ENCODE peak calls at places on chromosome 21, in four cellular contexts. One of them, this sample, is unnamed.

GRCh38 chr21:29303301-29303700 is 4.6 kb downstream of the BACH1 start:
- DNase-seq in IMR-90: no peak
- DNase-seq in neuronal stem cell: no peak
- DNase-seq in H9: no peak
- DNase-seq in this sample: no peak

GRCh38 chr21:34187935-34188334 is 114.6 kb downstream of the MRPS6 start:
- DNase-seq in IMR-90: no peak
- DNase-seq in neuronal stem cell: no peak
- DNase-seq in H9: no peak
- DNase-seq in this sample: no peak

GRCh38 chr21:29053656-29054055 is 19.8 kb downstream of the CCT8 start:
- DNase-seq in IMR-90: peak; percentile 49
- DNase-seq in neuronal stem cell: no peak
- DNase-seq in H9: no peak
- DNase-seq in this sample: no peak

GRCh38 chr21:25999935-26000582 is 170.5 kb downstream of the APP start:
- DNase-seq in IMR-90: no peak
- DNase-seq in neuronal stem cell: no peak
- DNase-seq in H9: no peak
- DNase-seq in this sample: no peak

GRCh38 chr21:38477241-38477640 is 21.0 kb downstream of the ERG start:
- DNase-seq in IMR-90: no peak
- DNase-seq in neuronal stem cell: no peak
- DNase-seq in H9: no peak
- DNase-seq in this sample: no peak

GRCh38 chr21:42079939-42080787 is 9.0 kb downstream of the UMODL1 start:
- DNase-seq in IMR-90: peak; percentile 11
- DNase-seq in neuronal stem cell: no peak
- DNase-seq in H9: no peak
- DNase-seq in this sample: no peak

GRCh38 chr21:27505516-27505915 is 538.6 kb upstream of the ADAMTS5 start:
- DNase-seq in IMR-90: peak; percentile 70
- DNase-seq in neuronal stem cell: no peak
- DNase-seq in H9: no peak
- DNase-seq in this sample: no peak

GRCh38 chr21:14453339-14453738 is 70.4 kb upstream of the HSPA13 start:
- DNase-seq in IMR-90: no peak
- DNase-seq in neuronal stem cell: no peak
- DNase-seq in H9: no peak
- DNase-seq in this sample: no peak

GRCh38 chr21:26116456-26117011 is 54.0 kb downstream of the APP start:
- DNase-seq in IMR-90: peak; percentile 44
- DNase-seq in neuronal stem cell: no peak
- DNase-seq in H9: no peak
- DNase-seq in this sample: peak; percentile 60

GRCh38 chr21:30349572-30349971 is 1.2 kb upstream of the KRTAP23-1 start:
- DNase-seq in IMR-90: no peak
- DNase-seq in neuronal stem cell: no peak
- DNase-seq in H9: no peak
- DNase-seq in this sample: no peak

GRCh38 chr21:33850401-33850800 is 65.2 kb downstream of the ATP5PO start:
- DNase-seq in IMR-90: no peak
- DNase-seq in neuronal stem cell: no peak
- DNase-seq in H9: no peak
- DNase-seq in this sample: no peak

GRCh38 chr21:39712976-39713375 is 32.0 kb upstream of the IGSF5 start:
- DNase-seq in IMR-90: no peak
- DNase-seq in neuronal stem cell: no peak
- DNase-seq in H9: peak; percentile 58
- DNase-seq in this sample: peak; percentile 42

GRCh38 chr21:38760017-38760761 is 45.5 kb upstream of the ETS2 start:
- DNase-seq in IMR-90: peak; percentile 52
- DNase-seq in neuronal stem cell: no peak
- DNase-seq in H9: no peak
- DNase-seq in this sample: no peak

GRCh38 chr21:41768371-41769042 is 1.7 kb upstream of the RIPK4 start:
- DNase-seq in IMR-90: peak; percentile 85
- DNase-seq in neuronal stem cell: no peak
- DNase-seq in H9: peak; percentile 79
- DNase-seq in this sample: peak; percentile 44

GRCh38 chr21:27269646-27270045 is 302.8 kb upstream of the ADAMTS5 start:
- DNase-seq in IMR-90: peak; percentile 97
- DNase-seq in neuronal stem cell: no peak
- DNase-seq in H9: no peak
- DNase-seq in this sample: no peak

GRCh38 chr21:46431884-46432488 is 26.7 kb upstream of the DIP2A start:
- DNase-seq in IMR-90: no peak
- DNase-seq in neuronal stem cell: no peak
- DNase-seq in H9: no peak
- DNase-seq in this sample: no peak

DNA sequence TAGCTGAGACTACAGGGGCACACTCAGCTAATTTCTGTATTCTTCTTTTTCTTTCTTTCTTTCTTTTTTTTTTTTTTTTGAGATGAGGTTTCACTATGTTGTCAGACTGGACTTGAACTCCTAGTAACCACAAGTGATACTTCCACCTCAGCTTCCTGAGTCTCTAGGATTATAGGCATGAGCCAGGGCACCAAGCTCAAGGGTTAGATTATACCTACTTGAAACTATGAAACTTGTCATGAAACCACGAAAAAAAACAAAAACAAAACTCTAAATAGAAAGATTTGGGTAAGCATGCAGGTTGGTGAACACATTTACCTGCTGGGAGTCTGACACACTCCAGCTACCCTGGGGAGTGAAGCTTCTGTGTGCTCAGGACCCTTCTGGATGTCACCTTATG is 2250.4 kb downstream of the MRPL39 start:
- DNase-seq in IMR-90: no peak
- DNase-seq in neuronal stem cell: no peak
- DNase-seq in H9: no peak
- DNase-seq in this sample: no peak
- H4K91ac ChIP-seq in IMR-90: no peak overlapping the region
- H4K91ac ChIP-seq in neuronal stem cell: no peak overlapping the region
- H4K91ac ChIP-seq in H9: no peak overlapping the region
- H4K91ac ChIP-seq in this sample: no peak overlapping the region

GRCh38 chr21:35597750-35598339 is 462.5 kb downstream of the SETD4 start:
- DNase-seq in IMR-90: no peak
- DNase-seq in neuronal stem cell: no peak
- DNase-seq in H9: no peak
- DNase-seq in this sample: no peak
- H4K91ac ChIP-seq in IMR-90: no peak overlapping the region
- H4K91ac ChIP-seq in neuronal stem cell: no peak overlapping the region
- H4K91ac ChIP-seq in H9: no peak overlapping the region
- H4K91ac ChIP-seq in this sample: no peak overlapping the region

GRCh38 chr21:32392880-32393676 is at the start of gene URB1:
- DNase-seq in IMR-90: peak; percentile 65
- DNase-seq in neuronal stem cell: peak; percentile 43
- DNase-seq in H9: peak; percentile 93
- DNase-seq in this sample: peak; percentile 84
- H4K91ac ChIP-seq in IMR-90: peak within 1 kb of the TSS; percentile 67
- H4K91ac ChIP-seq in neuronal stem cell: peak within 1 kb of the TSS; percentile 25
- H4K91ac ChIP-seq in H9: no peak within 1 kb of the TSS
- H4K91ac ChIP-seq in this sample: peak within 1 kb of the TSS; percentile 74

DNA sequence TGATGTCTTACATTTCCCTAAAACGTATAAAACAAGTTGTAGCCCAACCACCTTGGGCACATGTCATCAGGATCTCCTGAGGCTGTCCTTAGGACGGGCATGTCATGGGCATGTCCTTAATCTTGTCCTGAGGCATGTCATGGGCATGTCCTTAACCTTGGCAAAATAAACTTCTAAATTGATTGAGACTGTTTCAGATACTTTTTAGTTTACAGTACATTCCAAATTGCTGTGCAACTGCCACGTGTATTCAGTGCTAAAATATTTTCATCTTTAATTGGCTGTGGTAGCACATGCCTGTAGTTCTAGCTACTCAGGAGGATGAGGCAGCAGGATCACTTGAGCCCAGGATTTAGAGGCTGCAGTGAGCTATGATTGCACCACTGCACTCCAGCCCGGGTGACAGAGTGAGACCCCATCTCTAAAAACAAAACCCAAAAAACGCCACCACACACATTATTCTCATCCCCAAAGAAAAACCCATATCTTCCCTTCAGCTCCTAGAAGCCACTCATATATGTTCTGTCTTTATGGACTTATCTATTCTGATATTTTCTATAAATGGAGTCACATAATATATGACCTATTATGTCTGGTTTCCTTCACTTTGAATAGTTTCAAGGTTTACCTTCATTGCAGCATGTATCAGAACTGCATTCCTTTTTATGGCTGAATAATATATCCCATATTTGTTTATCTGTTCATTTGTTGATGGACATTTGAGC is 96.0 kb upstream of the BTG3 start:
- DNase-seq in IMR-90: no peak
- DNase-seq in neuronal stem cell: no peak
- DNase-seq in H9: no peak
- DNase-seq in this sample: peak; percentile 29
- H4K91ac ChIP-seq in IMR-90: no peak overlapping the region
- H4K91ac ChIP-seq in neuronal stem cell: no peak overlapping the region
- H4K91ac ChIP-seq in H9: no peak overlapping the region
- H4K91ac ChIP-seq in this sample: peak overlapping the region; percentile 28

GRCh38 chr21:37155216-37155615 is 82.2 kb downstream of the TTC3 start:
- DNase-seq in IMR-90: peak; percentile 20
- DNase-seq in neuronal stem cell: no peak
- DNase-seq in H9: no peak
- DNase-seq in this sample: no peak

GRCh38 chr21:37157938-37158337 is 84.9 kb downstream of the TTC3 start:
- DNase-seq in IMR-90: no peak
- DNase-seq in neuronal stem cell: no peak
- DNase-seq in H9: no peak
- DNase-seq in this sample: no peak

GRCh38 chr21:37153935-37154350 is 80.9 kb downstream of the TTC3 start:
- DNase-seq in IMR-90: peak; percentile 18
- DNase-seq in neuronal stem cell: no peak
- DNase-seq in H9: no peak
- DNase-seq in this sample: no peak

GRCh38 chr21:37159949-37160348 is 86.9 kb downstream of the TTC3 start:
- DNase-seq in IMR-90: no peak
- DNase-seq in neuronal stem cell: no peak
- DNase-seq in H9: no peak
- DNase-seq in this sample: no peak

GRCh38 chr21:37159053-37159776 is 86.2 kb downstream of the TTC3 start:
- DNase-seq in IMR-90: peak; percentile 76
- DNase-seq in neuronal stem cell: no peak
- DNase-seq in H9: no peak
- DNase-seq in this sample: no peak
- H4K91ac ChIP-seq in IMR-90: peak overlapping the region; percentile 88
- H4K91ac ChIP-seq in neuronal stem cell: no peak overlapping the region
- H4K91ac ChIP-seq in H9: no peak overlapping the region
- H4K91ac ChIP-seq in this sample: no peak overlapping the region

GRCh38 chr21:45131537-45131999 is 57.2 kb downstream of the ADARB1 start:
- DNase-seq in IMR-90: no peak
- DNase-seq in neuronal stem cell: no peak
- DNase-seq in H9: no peak
- DNase-seq in this sample: no peak

GRCh38 chr21:45135122-45135521 is 60.7 kb downstream of the ADARB1 start:
- DNase-seq in IMR-90: no peak
- DNase-seq in neuronal stem cell: no peak
- DNase-seq in H9: no peak
- DNase-seq in this sample: no peak

GRCh38 chr21:45134677-45135076 is 60.3 kb downstream of the ADARB1 start:
- DNase-seq in IMR-90: no peak
- DNase-seq in neuronal stem cell: no peak
- DNase-seq in H9: no peak
- DNase-seq in this sample: no peak

GRCh38 chr21:45130324-45130774 is 56.0 kb downstream of the ADARB1 start:
- DNase-seq in IMR-90: peak; percentile 84
- DNase-seq in neuronal stem cell: no peak
- DNase-seq in H9: no peak
- DNase-seq in this sample: no peak

DNA sequence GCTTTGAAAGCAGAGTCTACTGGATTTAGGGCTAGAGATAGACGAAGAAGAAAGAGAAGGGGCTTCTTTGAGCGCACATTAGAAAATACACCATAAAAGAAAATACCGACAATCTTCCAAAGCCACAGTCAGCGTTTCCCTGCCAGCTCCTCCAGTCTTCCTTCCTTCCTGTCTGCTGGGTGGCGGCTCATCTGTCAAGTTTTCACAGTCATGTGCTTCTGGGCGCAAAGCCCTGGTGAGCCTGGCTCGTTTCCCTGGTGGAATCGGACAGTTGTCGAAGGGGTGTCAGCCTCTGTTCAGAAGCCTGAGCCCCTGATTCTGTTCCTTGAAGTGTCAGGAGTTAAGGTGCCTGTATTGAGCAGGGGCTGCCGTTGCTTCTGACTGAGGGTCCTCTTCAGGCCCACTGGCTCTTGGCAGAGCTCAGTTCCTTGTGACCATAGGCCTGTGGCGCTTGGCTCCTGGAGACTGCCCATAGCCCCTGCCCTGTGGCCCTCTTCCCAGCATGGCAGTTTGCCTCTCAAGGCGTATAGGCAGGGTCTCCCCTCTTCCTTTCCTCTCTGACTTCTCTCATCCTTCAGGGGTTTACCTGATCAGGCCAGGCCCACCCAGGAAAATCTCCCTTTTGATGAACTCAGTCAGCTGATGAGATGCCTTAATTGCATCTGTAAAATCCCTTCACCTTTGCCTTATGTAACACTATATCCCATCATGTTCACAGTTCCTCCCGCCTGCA is 58.6 kb downstream of the ADARB1 start:
- DNase-seq in IMR-90: no peak
- DNase-seq in neuronal stem cell: no peak
- DNase-seq in H9: no peak
- DNase-seq in this sample: no peak
- H4K91ac ChIP-seq in IMR-90: no peak overlapping the region
- H4K91ac ChIP-seq in neuronal stem cell: no peak overlapping the region
- H4K91ac ChIP-seq in H9: no peak overlapping the region
- H4K91ac ChIP-seq in this sample: no peak overlapping the region

This sample was measured in trophoblast cell.